ENCODE peak calls at places on chromosome 13, in nine cellular contexts. L is fibroblast of pulmonary artery, Q is body of pancreas, F is lower lobe of right lung, I is HFFc6, K is tibial nerve, M is mesothelial cell of epicardium, R is tibial artery, U is ovary. D is an unnamed sample.

GRCh38 chr13:50714886-50715285 is 128.6 kb downstream of the DLEU7 start:
- DNase-seq in L (no peak), Q (no peak), F (peak), I (no peak), K (no peak), M (no peak), R (no peak), U (no peak), D (no peak)

GRCh38 chr13:86135856-86136255 is 336.6 kb upstream of the SLITRK6 start:
- DNase-seq in L (no peak), Q (no peak), F (no peak), I (no peak), K (no peak), M (no peak), R (no peak), U (no peak), D (no peak)

GRCh38 chr13:44160549-44161278 is 212.9 kb upstream of the SERP2 start:
- DNase-seq in L (no peak), Q (no peak), F (no peak), I (no peak), K (no peak), M (no peak), R (no peak), U (no peak), D (no peak)

GRCh38 chr13:94384217-94384905 is 95.1 kb downstream of the DCT start:
- DNase-seq in L (no peak), Q (no peak), F (no peak), I (no peak), K (no peak), M (no peak), R (no peak), U (no peak), D (no peak)

GRCh38 chr13:92806215-92806614 is 420.4 kb upstream of the GPC6 start:
- DNase-seq in L (peak), Q (peak), F (no peak), I (no peak), K (no peak), M (no peak), R (no peak), U (no peak), D (no peak)

GRCh38 chr13:41563501-41564001 is 106.2 kb downstream of the RGCC start:
- DNase-seq in L (peak), Q (no peak), F (no peak), I (peak), K (no peak), M (no peak), R (no peak), U (no peak), D (no peak)

GRCh38 chr13:69199664-69200063 is 908.0 kb upstream of the ATXN8OS start:
- DNase-seq in L (no peak), Q (no peak), F (no peak), I (no peak), K (no peak), M (no peak), R (no peak), U (no peak), D (no peak)

GRCh38 chr13:39209731-39210633 is 171.7 kb downstream of the NHLRC3 start:
- DNase-seq in L (peak), Q (no peak), F (no peak), I (no peak), K (no peak), M (no peak), R (no peak), U (no peak), D (no peak)

GRCh38 chr13:101773062-101773461 is 320.6 kb downstream of the ITGBL1 start:
- DNase-seq in L (peak), Q (no peak), F (no peak), I (no peak), K (no peak), M (no peak), R (no peak), U (no peak), D (no peak)

DNA sequence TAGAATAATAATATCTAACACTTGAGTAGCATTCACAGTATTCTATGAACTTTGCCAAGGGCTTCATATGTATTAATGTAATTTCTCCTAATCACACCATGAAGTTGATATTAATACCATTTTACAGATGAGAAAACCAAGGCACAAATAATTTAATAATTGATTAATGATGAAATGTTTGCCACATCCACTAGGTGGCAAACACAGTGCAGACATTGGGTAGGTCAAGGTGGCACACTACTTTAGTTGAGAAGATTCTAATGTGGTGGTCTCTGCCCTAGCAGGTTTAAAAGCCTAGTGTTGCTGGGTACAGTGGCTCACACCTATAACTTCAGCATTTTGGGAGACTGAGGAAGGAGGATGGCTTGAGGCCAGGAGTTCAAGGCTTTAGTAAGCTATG is 412.4 kb downstream of the SUCLA2 start:
- DNase-seq in L (no peak), Q (no peak), F (no peak), I (no peak), K (no peak), M (no peak), R (no peak), U (no peak), D (no peak)
- TF ChIP-seq CTCF in L (peak), Q (no peak), F (no peak), I (peak), K (no peak), M (peak), R (no peak), U (no peak), D (no peak)

GRCh38 chr13:113945857-113946408 is 27.9 kb downstream of the C13orf46 start:
- DNase-seq in L (no peak), Q (no peak), F (no peak), I (no peak), K (no peak), M (no peak), R (no peak), U (peak), D (no peak)

GRCh38 chr13:113949546-113949945 is 24.3 kb downstream of the C13orf46 start:
- DNase-seq in L (no peak), Q (no peak), F (no peak), I (no peak), K (no peak), M (no peak), R (no peak), U (no peak), D (no peak)

GRCh38 chr13:113948034-113948742 is 25.7 kb downstream of the C13orf46 start:
- DNase-seq in L (no peak), Q (no peak), F (no peak), I (no peak), K (no peak), M (no peak), R (no peak), U (no peak), D (no peak)

GRCh38 chr13:113946409-113947181 is 27.3 kb downstream of the C13orf46 start:
- DNase-seq in L (no peak), Q (no peak), F (no peak), I (no peak), K (no peak), M (no peak), R (no peak), U (no peak), D (no peak)

GRCh38 chr13:113947321-113948033 is 26.4 kb downstream of the C13orf46 start:
- DNase-seq in L (peak), Q (peak), F (no peak), I (peak), K (peak), M (no peak), R (peak), U (peak), D (no peak)
- TF ChIP-seq CTCF in L (peak), Q (peak), F (peak), I (peak), K (peak), M (no peak), R (peak), U (peak), D (no peak)

GRCh38 chr13:103236213-103236612 is 170.0 kb upstream of the SLC10A2 start:
- DNase-seq in L (peak), Q (no peak), F (no peak), I (no peak), K (no peak), M (no peak), R (no peak), U (no peak), D (no peak)
- TF ChIP-seq CTCF in L (peak), Q (no peak), F (no peak), I (no peak), K (no peak), M (no peak), R (no peak), U (no peak), D (no peak)

GRCh38 chr13:20331419-20331818 is 99.3 kb upstream of the GJB6 start:
- DNase-seq in L (no peak), Q (no peak), F (no peak), I (no peak), K (no peak), M (no peak), R (no peak), U (no peak), D (no peak)
- TF ChIP-seq CTCF in L (peak), Q (no peak), F (no peak), I (peak), K (no peak), M (no peak), R (no peak), U (no peak), D (no peak)

GRCh38 chr13:26132756-26133155 is 80.9 kb upstream of the SHISA2 start:
- DNase-seq in L (peak), Q (no peak), F (no peak), I (peak), K (no peak), M (no peak), R (no peak), U (no peak), D (no peak)
- TF ChIP-seq CTCF in L (peak), Q (no peak), F (no peak), I (peak), K (no peak), M (no peak), R (no peak), U (no peak), D (no peak)

DNA sequence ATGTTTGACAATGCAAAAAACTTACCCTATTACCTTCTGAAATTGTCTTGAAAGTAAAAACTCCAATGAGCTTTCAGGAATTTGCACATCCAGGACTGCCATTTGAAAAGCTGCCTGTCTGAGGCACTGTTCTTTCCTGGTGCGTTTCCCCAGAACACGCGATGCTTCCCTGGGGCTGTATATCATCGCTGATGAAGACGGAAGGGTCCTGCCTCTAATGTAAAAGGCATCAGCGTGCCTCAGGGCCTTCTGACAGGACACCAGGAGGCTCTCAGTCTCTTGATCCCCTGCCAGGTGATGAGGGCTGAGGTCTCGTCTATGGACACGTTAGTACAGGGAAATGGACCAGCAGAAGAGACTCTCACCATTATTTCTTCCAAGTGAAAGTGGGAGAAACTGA is 296.8 kb downstream of the EFNB2 start:
- DNase-seq in L (no peak), Q (no peak), F (no peak), I (no peak), K (no peak), M (no peak), R (no peak), U (no peak), D (no peak)
- TF ChIP-seq CTCF in L (no peak), Q (no peak), F (no peak), I (no peak), K (no peak), M (no peak), R (no peak), U (no peak), D (no peak)

DNA sequence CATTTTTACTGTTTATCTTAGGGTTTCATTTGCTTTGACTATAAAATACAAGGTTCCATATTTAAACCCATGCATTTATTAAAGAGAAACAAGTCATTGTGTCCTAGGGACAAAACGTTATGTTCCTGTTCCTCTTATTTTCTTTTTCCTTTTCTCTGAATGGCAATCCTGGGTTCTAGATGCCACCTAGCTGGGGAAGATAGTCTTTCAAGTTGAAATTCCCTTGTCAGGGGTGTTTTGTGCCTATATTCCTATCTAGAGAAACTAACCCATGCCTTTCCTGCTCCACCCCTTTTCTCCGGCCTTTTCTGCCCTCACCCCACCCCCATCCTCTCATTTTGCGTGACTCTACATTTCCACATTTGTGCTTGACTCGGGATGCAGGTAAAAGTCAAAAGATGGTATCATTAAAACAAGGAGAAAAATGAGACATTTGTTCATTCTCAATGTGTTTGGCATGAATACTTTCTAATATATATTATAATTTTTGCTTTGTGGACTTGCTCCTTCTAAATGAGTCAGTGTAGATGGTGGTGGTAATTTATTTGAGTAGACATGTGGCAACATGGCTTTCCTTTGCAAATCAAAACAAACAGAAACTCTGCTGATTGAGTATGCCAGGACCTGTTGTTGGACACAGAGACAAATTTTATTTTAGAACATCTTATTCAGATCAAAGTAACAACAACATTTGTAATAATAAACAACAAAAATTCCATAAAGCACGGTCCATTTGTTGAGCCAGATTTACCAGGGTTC is 26.8 kb upstream of the STARD13 start:
- DNase-seq in L (peak), Q (no peak), F (no peak), I (peak), K (no peak), M (no peak), R (no peak), U (no peak), D (no peak)
- TF ChIP-seq CTCF in L (peak), Q (peak), F (peak), I (peak), K (no peak), M (no peak), R (peak), U (no peak), D (no peak)

GRCh38 chr13:113820813-113821651 is 42.8 kb downstream of the GAS6 start:
- DNase-seq in L (peak), Q (peak), F (no peak), I (peak), K (peak), M (no peak), R (peak), U (peak), D (no peak)
- TF ChIP-seq CTCF in L (no peak), Q (no peak), F (peak), I (peak), K (no peak), M (no peak), R (peak), U (peak), D (no peak)

DNA sequence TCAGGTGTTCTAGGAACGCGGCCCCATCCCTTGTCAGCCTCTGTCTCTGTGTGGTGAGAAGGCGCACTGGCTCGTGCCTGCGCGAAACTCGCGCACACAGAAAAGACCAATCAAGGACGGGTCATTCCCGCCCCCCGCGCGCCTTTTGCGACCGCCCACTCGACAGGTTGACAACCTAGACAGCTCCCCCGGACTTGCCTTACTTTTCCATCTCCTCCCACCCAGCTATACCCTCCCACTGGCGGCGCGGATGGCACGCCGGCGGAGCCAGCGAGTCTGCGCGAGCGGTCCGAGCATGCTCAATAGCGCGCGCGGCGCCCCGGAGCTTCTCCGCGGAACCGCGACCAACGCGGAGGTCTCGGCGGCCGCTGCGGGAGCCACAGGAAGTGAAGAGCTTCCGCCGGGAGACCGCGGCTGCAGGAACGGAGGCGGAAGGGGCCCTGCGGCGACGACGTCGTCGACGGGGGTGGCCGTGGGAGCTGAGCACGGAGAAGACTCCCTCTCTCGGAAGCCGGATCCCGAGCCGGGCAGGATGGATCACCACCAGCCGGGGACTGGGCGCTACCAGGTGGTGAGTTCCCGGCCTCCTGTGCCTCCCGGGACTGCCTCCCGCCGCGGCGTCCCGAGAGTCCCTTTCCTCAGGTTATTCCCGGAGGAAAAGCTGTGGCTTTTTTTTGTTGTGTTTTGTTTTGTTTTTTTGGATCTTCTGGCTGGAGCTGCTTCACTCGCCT is at the start of gene NDFIP2:
- DNase-seq in L (peak), Q (peak), F (peak), I (peak), K (peak), M (peak), R (peak), U (peak), D (peak)
- TF ChIP-seq CTCF in L (no peak), Q (peak), F (no peak), I (no peak), K (no peak), M (no peak), R (no peak), U (no peak), D (no peak)